ENCODE peak calls at places on chromosomes 1 and 21, in seven cellular contexts. B is hypothalamus; N is T-helper 1 cell; U is endothelial cell; A is activated naive CD4-positive, alpha-beta T cell treated with anti-CD3 and anti-CD28 coated beads, Interleukin-2, amount 10 ng/mL, durations not matched to agents 7 days and 5 days; V is stimulated activated CD8-positive, alpha-beta memory T cell treated with anti-CD3 and anti-CD28 coated beads, Interleukin-2, amount 100 ng/mL, for 48 hours; X is HS-5. H is an unnamed sample.
A peak's percentile ranks its signal among the peaks of the same experiment; 100 is the strongest.

GRCh38 chr1:55466343-55466742 is 251.2 kb upstream of the USP24 start:
- DNase-seq in B (no peak), N (no peak), U (no peak), A (no peak), V (no peak), X (no peak), H (peak; percentile 90)

GRCh38 chr1:244896550-244896949 is 32.2 kb upstream of the HNRNPU start:
- DNase-seq in B (no peak), N (no peak), U (no peak), A (no peak), V (no peak), X (peak; percentile 36), H (no peak)

GRCh38 chr1:167483790-167484189 is 34.5 kb downstream of the CD247 start:
- DNase-seq in B (no peak), N (no peak), U (no peak), A (peak; percentile 50), V (no peak), X (no peak), H (no peak)

GRCh38 chr1:186404454-186405051 is 28.9 kb downstream of the ODR4 start:
- DNase-seq in B (no peak), N (no peak), U (no peak), A (no peak), V (no peak), X (no peak), H (peak; percentile 32)

GRCh38 chr1:228849011-228849541 is 113.8 kb downstream of the RHOU start:
- DNase-seq in B (no peak), N (no peak), U (no peak), A (no peak), V (no peak), X (no peak), H (no peak)

GRCh38 chr21:28196981-28197380 is 795.7 kb downstream of the LTN1 start:
- DNase-seq in B (no peak), N (no peak), U (no peak), A (no peak), V (no peak), X (no peak), H (no peak)

GRCh38 chr21:25929859-25930520 is 195.2 kb downstream of the GABPA start:
- DNase-seq in B (no peak), N (no peak), U (no peak), A (no peak), V (no peak), X (no peak), H (no peak)

GRCh38 chr1:69485616-69486015 is 82.1 kb upstream of the LRRC7 start:
- DNase-seq in B (no peak), N (no peak), U (no peak), A (no peak), V (no peak), X (no peak), H (no peak)

GRCh38 chr1:201624741-201625646 is 86.1 kb downstream of the NAV1 start:
- DNase-seq in B (no peak), N (no peak), U (no peak), A (no peak), V (no peak), X (peak; percentile 96), H (peak; percentile 91)

GRCh38 chr1:97630968-97631367 is 289.9 kb downstream of the DPYD start:
- DNase-seq in B (no peak), N (no peak), U (no peak), A (no peak), V (no peak), X (no peak), H (no peak)

GRCh38 chr1:24588573-24588972 is 32.7 kb downstream of the NCMAP start:
- DNase-seq in B (no peak), N (no peak), U (no peak), A (no peak), V (no peak), X (no peak), H (no peak)

GRCh38 chr21:46035809-46036695 is 54.5 kb downstream of the COL6A1 start:
- DNase-seq in B (no peak), N (no peak), U (no peak), A (no peak), V (no peak), X (no peak), H (no peak)

H was measured in AG09319.